ENCODE peak calls at places on chromosomes 4 and X, in eight cellular contexts. D, X, W, K, F, B, G and N are unnamed samples.

GRCh38 chrX:10615931-10616780 is 4.2 kb downstream of the MID1 start:
- DNase-seq in G (peak), K (no peak), W (peak), X (no peak), B (peak), F (peak), D (peak), N (no peak)

GRCh38 chr4:147052361-147052760 is 106.7 kb upstream of the TTC29 start:
- DNase-seq in X (no peak), K (no peak), W (no peak), F (no peak), B (no peak), G (no peak), D (no peak), N (no peak)

GRCh38 chr4:114028071-114028470 is 48.6 kb upstream of the ARSJ start:
- DNase-seq in X (no peak), D (peak), W (peak), G (no peak), K (no peak), B (no peak), F (no peak), N (no peak)

GRCh38 chrX:144791298-144791697 is 456.0 kb upstream of the SPANXN1 start:
- DNase-seq in W (no peak), F (no peak), B (no peak), G (no peak), D (no peak), X (no peak), K (no peak), N (no peak)

GRCh38 chr4:7067147-7067522 is 729 bp downstream of the GRPEL1 start:
- DNase-seq in F (no peak), X (peak), D (no peak), B (no peak), G (no peak), W (peak), K (no peak), N (peak)

GRCh38 chrX:128634754-128635153 is 582.6 kb upstream of the ACTRT1 start:
- DNase-seq in G (no peak), D (no peak), B (no peak), X (no peak), W (no peak), K (no peak), F (no peak), N (no peak)

GRCh38 chr4:13988347-13989265 is 361.1 kb upstream of the BOD1L1 start:
- DNase-seq in B (no peak), K (no peak), G (peak), D (peak), X (no peak), W (peak), F (no peak), N (no peak)

GRCh38 chr4:107757860-107758476 is 37.9 kb upstream of the PAPSS1 start:
- DNase-seq in F (peak), W (peak), B (no peak), K (no peak), G (peak), D (peak), X (no peak), N (no peak)

GRCh38 chr4:26452565-26453531 is 37.4 kb downstream of the CCKAR start:
- DNase-seq in X (no peak), G (no peak), B (no peak), K (no peak), W (no peak), D (no peak), F (no peak), N (no peak)

GRCh38 chr4:40502220-40502619 is 127.4 kb downstream of the RBM47 start:
- DNase-seq in D (no peak), K (no peak), B (no peak), X (no peak), W (no peak), F (no peak), G (no peak), N (no peak)

GRCh38 chrX:108268434-108269080 is 169.7 kb downstream of the COL4A6 start:
- DNase-seq in B (no peak), X (no peak), G (no peak), D (no peak), W (peak), K (no peak), F (no peak), N (no peak)

GRCh38 chr4:51870441-51871188 is 27.7 kb downstream of the DCUN1D4 start:
- DNase-seq in D (peak), G (peak), X (no peak), K (no peak), F (no peak), B (no peak), W (peak), N (no peak)

GRCh38 chr4:53928825-53929224 is 135.6 kb downstream of the CHIC2 start:
- DNase-seq in F (no peak), B (no peak), X (no peak), G (no peak), K (no peak), W (peak), D (peak), N (no peak)

GRCh38 chr4:158170691-158171455 is 2.0 kb downstream of the GASK1B start:
- DNase-seq in G (no peak), X (no peak), B (no peak), W (peak), D (peak), F (no peak), K (no peak), N (peak)

GRCh38 chr4:1354136-1354982 is 7.4 kb downstream of the UVSSA start:
- DNase-seq in B (no peak), F (no peak), D (no peak), X (no peak), K (no peak), G (no peak), W (no peak), N (no peak)

GRCh38 chrX:24498181-24498580 is 33.1 kb downstream of the PDK3 start:
- DNase-seq in X (peak), G (peak), D (no peak), K (no peak), F (no peak), W (peak), B (peak), N (no peak)

GRCh38 chrX:42934020-42934701 is 156.2 kb upstream of the PPP1R2C start:
- DNase-seq in B (no peak), D (no peak), G (no peak), W (no peak), K (no peak), F (peak), X (peak), N (no peak)

GRCh38 chr4:86967798-86968197 is 33.0 kb downstream of the AFF1 start:
- DNase-seq in G (peak), K (no peak), B (no peak), W (peak), F (no peak), D (peak), X (no peak), N (no peak)

GRCh38 chrX:27751976-27752375 is 55.8 kb upstream of the MAGEB10 start:
- DNase-seq in B (no peak), F (no peak), X (no peak), W (no peak), G (no peak), K (no peak), D (no peak), N (no peak)

GRCh38 chr4:186104114-186104894 is at the start of gene FAM149A:
- DNase-seq in G (no peak), F (no peak), W (no peak), K (peak), D (no peak), X (peak), B (no peak), N (peak)

GRCh38 chr4:30714408-30715031 is 5.6 kb upstream of the PCDH7 start:
- DNase-seq in D (peak), G (peak), K (no peak), X (no peak), W (peak), B (peak), F (peak), N (no peak)

GRCh38 chrX:1558761-1559468 is 21.9 kb upstream of the P2RY8 start:
- DNase-seq in B (no peak), W (no peak), K (no peak), G (no peak), D (no peak), X (no peak), F (no peak), N (no peak)

GRCh38 chr4:120286813-120287212 is 220.2 kb upstream of the MAD2L1 start:
- DNase-seq in F (no peak), W (no peak), X (no peak), K (no peak), D (no peak), G (no peak), B (no peak), N (no peak)

GRCh38 chr4:112410364-112410763 is 105.6 kb downstream of the NEUROG2 start:
- DNase-seq in B (no peak), W (no peak), F (no peak), K (no peak), X (no peak), G (no peak), D (no peak), N (no peak)

GRCh38 chr4:126564283-126564854 is 1068.4 kb upstream of the INTU start:
- DNase-seq in G (no peak), F (no peak), B (no peak), X (no peak), K (no peak), W (peak), D (peak), N (no peak)

GRCh38 chr4:104942990-104943758 is 203.5 kb upstream of the TET2 start:
- DNase-seq in W (no peak), G (no peak), K (no peak), D (no peak), B (no peak), X (no peak), F (no peak), N (no peak)

GRCh38 chrX:45134303-45134702 is 66.4 kb downstream of the DIPK2B start:
- DNase-seq in D (no peak), X (no peak), W (no peak), K (no peak), G (no peak), F (no peak), B (no peak), N (no peak)

GRCh38 chr4:4440333-4441061 is 53.6 kb downstream of the NSG1 start:
- DNase-seq in K (no peak), D (no peak), F (no peak), W (no peak), G (no peak), B (no peak), X (no peak), N (no peak)

GRCh38 chr4:85829276-85830051 is 354.5 kb downstream of the ARHGAP24 start:
- DNase-seq in B (no peak), F (no peak), X (no peak), K (no peak), W (peak), D (peak), G (no peak), N (no peak)

GRCh38 chrX:24647257-24648058 is at the start of gene PCYT1B:
- DNase-seq in W (peak), K (peak), X (peak), F (no peak), B (peak), D (peak), G (peak), N (peak)

GRCh38 chr4:112982677-112983076 is 66.8 kb upstream of the ANK2 start:
- DNase-seq in G (peak), K (no peak), X (no peak), B (no peak), W (peak), F (no peak), D (no peak), N (no peak)

GRCh38 chrX:13386636-13387035 is 66.8 kb upstream of the ATXN3L start:
- DNase-seq in W (no peak), D (no peak), K (no peak), B (no peak), F (no peak), G (no peak), X (no peak), N (no peak)

GRCh38 chrX:51494409-51494808 is 2.0 kb downstream of the NUDT11 start:
- DNase-seq in X (no peak), K (no peak), B (no peak), D (no peak), F (peak), G (no peak), W (peak), N (no peak)

GRCh38 chr4:88196523-88197185 is 38.2 kb upstream of the ABCG2 start:
- DNase-seq in K (no peak), D (no peak), G (no peak), F (no peak), X (no peak), W (no peak), B (no peak), N (no peak)

GRCh38 chr4:74627516-74627915 is 166.8 kb downstream of the BTC start:
- DNase-seq in X (no peak), W (no peak), F (no peak), D (no peak), G (no peak), K (no peak), B (no peak), N (no peak)

GRCh38 chr4:88275516-88275915 is 8.8 kb downstream of the PPM1K start:
- DNase-seq in B (no peak), G (no peak), X (no peak), F (peak), K (no peak), W (peak), D (peak), N (no peak)

GRCh38 chr4:169774466-169775445 is 17.0 kb upstream of the HPF1 start:
- DNase-seq in D (no peak), W (no peak), K (no peak), G (no peak), B (peak), F (no peak), X (peak), N (peak)

GRCh38 chr4:78056265-78057129 is 626 bp upstream of the FRAS1 start:
- DNase-seq in K (peak), B (peak), W (peak), F (peak), D (peak), G (peak), X (no peak), N (peak)
- TF ChIP-seq CTCF in K (no peak), B (no peak), W (no peak), F (no peak), D (no peak), G (peak), X (no peak), N (no peak)

GRCh38 chrX:49103637-49104036 is 19.9 kb downstream of the GPKOW start:
- DNase-seq in B (no peak), K (no peak), F (no peak), G (no peak), X (no peak), W (no peak), D (no peak), N (no peak)

GRCh38 chrX:49106296-49106695 is 17.2 kb downstream of the GPKOW start:
- DNase-seq in X (no peak), W (no peak), K (no peak), F (no peak), D (no peak), G (no peak), B (no peak), N (no peak)

GRCh38 chrX:49100704-49101628 is 21.3 kb upstream of the WDR45 start:
- DNase-seq in X (peak), B (peak), D (peak), G (peak), W (peak), K (peak), F (peak), N (peak)

GRCh38 chrX:49102221-49102620 is 21.3 kb downstream of the GPKOW start:
- DNase-seq in F (no peak), D (no peak), K (no peak), G (no peak), X (no peak), B (no peak), W (no peak), N (no peak)

DNA sequence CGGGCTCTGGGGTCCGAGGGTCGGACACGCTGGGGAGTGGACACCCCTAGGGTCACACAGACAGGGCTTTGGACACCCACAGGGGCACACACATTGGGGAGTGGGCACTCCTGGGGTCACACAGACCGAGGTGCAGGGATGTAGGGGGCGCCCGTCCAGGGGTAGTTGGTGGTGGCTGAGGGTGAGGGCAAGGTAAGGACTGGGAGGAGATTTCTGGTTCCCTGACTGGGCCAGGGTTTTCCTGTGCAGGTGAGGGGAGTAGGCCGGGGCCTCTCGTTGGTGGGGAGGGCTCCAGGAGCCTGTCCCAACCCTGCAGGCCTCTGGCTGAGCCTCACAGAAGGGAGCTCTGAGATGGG is 21.9 kb upstream of the WDR45 start:
- DNase-seq in W (no peak), G (no peak), B (no peak), D (no peak), F (peak), K (no peak), X (no peak), N (no peak)
- TF ChIP-seq CTCF in W (no peak), G (peak), B (no peak), D (no peak), F (peak), K (no peak), X (no peak), N (no peak)

DNA sequence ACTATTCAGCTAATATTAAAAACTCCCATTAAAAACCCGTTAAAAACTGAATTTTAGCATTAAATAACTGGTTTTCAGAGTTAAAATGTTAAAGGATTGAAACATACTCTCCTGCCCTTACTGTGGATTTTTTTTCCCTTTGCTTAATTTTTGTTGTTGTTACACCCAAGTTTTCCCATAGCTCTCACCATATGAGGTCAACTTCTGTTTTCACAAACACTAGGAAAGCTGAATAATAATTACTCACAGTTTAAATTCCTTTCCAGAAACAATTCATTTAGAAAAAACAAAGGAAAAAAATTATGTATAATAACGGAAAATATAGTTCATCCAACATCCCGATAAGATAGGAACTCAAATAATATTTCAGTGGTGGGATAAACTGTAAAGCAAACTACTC is 129.0 kb downstream of the PPP3CA start:
- DNase-seq in D (no peak), W (peak), F (no peak), G (no peak), X (no peak), B (no peak), K (no peak), N (no peak)
- TF ChIP-seq CTCF in D (no peak), W (no peak), F (no peak), G (no peak), X (no peak), B (no peak), K (no peak), N (no peak)

DNA sequence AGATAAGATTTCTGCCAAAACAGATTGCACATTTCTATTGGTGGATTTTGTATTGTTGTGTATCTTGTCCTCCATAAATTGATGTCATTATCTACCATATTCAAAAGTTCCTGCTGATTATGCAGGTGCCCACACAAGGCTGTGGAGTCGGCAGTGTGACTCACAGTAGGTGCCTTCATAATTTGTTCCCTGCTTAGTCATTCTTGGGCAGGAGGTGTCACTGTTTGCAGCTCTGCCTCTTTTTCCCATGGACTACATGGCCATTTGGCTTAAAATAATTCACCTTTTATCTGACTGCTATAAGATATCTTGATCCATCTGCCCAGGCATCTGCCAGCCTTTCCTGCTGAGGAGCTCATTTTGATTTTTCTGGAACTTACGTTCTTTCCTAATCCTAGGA is 33.6 kb upstream of the ENPEP start:
- DNase-seq in X (no peak), K (no peak), D (no peak), F (no peak), W (peak), G (no peak), B (no peak), N (no peak)
- TF ChIP-seq CTCF in X (no peak), K (no peak), D (no peak), F (no peak), W (peak), G (no peak), B (no peak), N (no peak)

GRCh38 chr4:46950826-46951225 is 41.8 kb upstream of the COX7B2 start:
- DNase-seq in X (no peak), W (no peak), F (no peak), D (peak), K (no peak), G (no peak), B (no peak), N (no peak)

GRCh38 chr4:46956451-46956850 is 36.9 kb downstream of the GABRA4 start:
- DNase-seq in G (no peak), F (no peak), X (no peak), D (peak), K (no peak), B (no peak), W (no peak), N (no peak)

GRCh38 chr4:46949822-46950221 is 40.8 kb upstream of the COX7B2 start:
- DNase-seq in G (no peak), K (no peak), B (no peak), D (no peak), X (no peak), F (no peak), W (no peak), N (no peak)

GRCh38 chr4:46953564-46953963 is 39.8 kb downstream of the GABRA4 start:
- DNase-seq in W (no peak), F (no peak), B (no peak), G (no peak), K (no peak), X (no peak), D (peak), N (no peak)

DNA sequence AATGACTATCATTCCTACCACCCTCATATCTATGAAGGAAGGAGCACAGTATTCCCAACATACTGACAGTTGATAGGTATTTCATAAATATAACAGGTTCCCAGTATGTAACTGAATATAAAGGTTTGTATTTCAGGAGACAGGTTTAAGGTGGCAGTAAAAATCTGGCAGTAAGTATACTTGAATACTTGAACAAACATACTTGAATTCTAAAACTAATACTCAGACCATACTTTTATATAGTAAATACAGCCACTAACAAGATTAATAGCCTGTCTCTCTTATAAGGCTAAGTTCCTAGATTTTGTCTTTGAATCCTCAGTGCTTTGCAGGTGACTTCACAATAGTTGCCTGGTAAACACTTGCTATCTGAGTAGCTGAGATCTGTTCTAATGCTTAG is 37.8 kb downstream of the GABRA4 start:
- DNase-seq in K (no peak), B (no peak), X (no peak), G (no peak), W (no peak), D (no peak), F (no peak), N (no peak)
- TF ChIP-seq CTCF in K (no peak), B (no peak), X (no peak), G (no peak), W (no peak), D (no peak), F (no peak), N (no peak)